ENCODE peak calls at places on chromosome 5, in four cellular contexts. A is SJSA1, N is neural progenitor cell, W is body of pancreas. C is an unnamed sample.

GRCh38 chr5:135069016-135069770 is 35.2 kb upstream of the PITX1 start:
- DNase-seq in A (no peak), N (peak), W (no peak), C (no peak)

GRCh38 chr5:140362875-140363630 is 3.1 kb downstream of the SLC4A9 start:
- DNase-seq in A (peak), N (peak), W (peak), C (peak)

GRCh38 chr5:87329114-87329513 is 61.4 kb downstream of the RASA1 start:
- DNase-seq in A (no peak), N (peak), W (no peak), C (no peak)

GRCh38 chr5:133817456-133817855 is 151.0 kb downstream of the C5orf15 start:
- DNase-seq in A (no peak), N (no peak), W (no peak), C (no peak)

GRCh38 chr5:74352256-74352655 is 288.3 kb downstream of the ENC1 start:
- DNase-seq in A (no peak), N (no peak), W (no peak), C (no peak)

GRCh38 chr5:55668356-55668755 is 43.8 kb downstream of the SLC38A9 start:
- DNase-seq in A (peak), N (no peak), W (no peak), C (no peak)

GRCh38 chr5:147098233-147098790 is 136.5 kb upstream of the STK32A start:
- DNase-seq in A (peak), N (peak), W (peak), C (no peak)

GRCh38 chr5:157761690-157762611 is 18.4 kb downstream of the LSM11 start:
- DNase-seq in A (no peak), N (peak), W (peak), C (no peak)

GRCh38 chr5:146548781-146549449 is 32.9 kb upstream of the GPR151 start:
- DNase-seq in A (no peak), N (no peak), W (no peak), C (no peak)

GRCh38 chr5:150503977-150504620 is 3.8 kb upstream of the NDST1 start:
- DNase-seq in A (no peak), N (no peak), W (peak), C (no peak)

GRCh38 chr5:140073296-140073695 is 30.2 kb upstream of the NRG2 start:
- DNase-seq in A (no peak), N (no peak), W (no peak), C (no peak)

GRCh38 chr5:137699291-137700281 is 36.3 kb downstream of the KLHL3 start:
- DNase-seq in A (no peak), N (no peak), W (no peak), C (no peak)

GRCh38 chr5:88877826-88878225 is 5.2 kb downstream of the MEF2C start:
- DNase-seq in A (no peak), N (no peak), W (no peak), C (no peak)

GRCh38 chr5:34876275-34876674 is 37.3 kb downstream of the TTC23L start:
- DNase-seq in A (no peak), N (no peak), W (no peak), C (no peak)

GRCh38 chr5:135705230-135705631 is 126.4 kb upstream of the CXCL14 start:
- DNase-seq in A (no peak), N (no peak), W (peak), C (no peak)

GRCh38 chr5:141742144-141742543 is 60.1 kb upstream of the ARAP3 start:
- DNase-seq in A (no peak), N (no peak), W (no peak), C (no peak)

DNA sequence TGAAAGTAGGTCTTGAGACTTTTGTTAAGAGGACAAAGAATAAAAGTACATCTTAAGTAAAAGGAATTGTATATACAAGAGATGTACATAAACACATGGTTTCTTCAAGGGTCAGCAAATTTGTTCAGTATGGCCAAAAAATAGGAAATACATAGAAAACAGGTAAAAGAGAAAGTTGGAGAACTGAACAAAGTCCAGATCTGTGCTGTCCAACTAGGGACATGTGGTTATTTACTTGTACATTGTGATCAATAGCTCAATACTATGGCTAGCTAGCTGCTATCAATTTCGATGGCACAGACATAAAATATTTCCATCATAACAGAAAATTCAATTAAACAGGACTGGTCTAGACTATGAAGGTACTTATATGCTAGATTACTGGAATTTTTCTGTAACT is 92.3 kb downstream of the RAPGEF6 start:
- DNase-seq in A (no peak), N (no peak), W (no peak), C (no peak)
- H3K27ac ChIP-seq in A (no peak), N (no peak), W (no peak), C (no peak)

GRCh38 chr5:132667761-132668705 is 5.8 kb upstream of the IL4 start:
- DNase-seq in A (peak), N (no peak), W (no peak), C (no peak)
- H3K27ac ChIP-seq in A (no peak), N (no peak), W (no peak), C (no peak)

GRCh38 chr5:16936150-16937022 is at the start of gene MYO10:
- DNase-seq in A (peak), N (peak), W (peak), C (peak)
- H3K27ac ChIP-seq in A (peak), N (no peak), W (peak), C (no peak)

GRCh38 chr5:131545856-131546255 is 89.2 kb downstream of the RAPGEF6 start:
- DNase-seq in A (no peak), N (no peak), W (no peak), C (no peak)

GRCh38 chr5:131541071-131541470 is 94.0 kb downstream of the RAPGEF6 start:
- DNase-seq in A (no peak), N (no peak), W (no peak), C (no peak)

GRCh38 chr5:131538177-131538593 is 96.8 kb downstream of the RAPGEF6 start:
- DNase-seq in A (no peak), N (no peak), W (no peak), C (no peak)

GRCh38 chr5:131539251-131539650 is 95.8 kb downstream of the RAPGEF6 start:
- DNase-seq in A (no peak), N (no peak), W (no peak), C (no peak)

DNA sequence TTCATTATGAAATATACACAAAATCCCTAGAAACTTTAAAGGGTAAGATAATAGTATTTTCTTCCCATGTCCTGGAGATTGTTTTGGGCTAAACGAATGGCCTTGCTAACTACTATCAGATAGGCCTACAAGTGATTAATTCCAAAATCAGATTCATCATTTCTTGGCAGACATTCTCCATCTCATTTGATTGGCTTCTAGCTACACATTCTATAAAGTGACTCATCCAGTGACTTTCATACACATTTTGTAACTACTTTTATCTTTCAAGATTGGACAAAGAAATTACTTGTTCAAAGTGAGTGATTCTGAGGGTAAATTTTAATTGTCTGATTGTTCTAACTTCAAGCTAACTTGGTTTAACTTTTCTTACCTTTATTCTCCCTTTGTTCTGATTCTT is 93.3 kb downstream of the RAPGEF6 start:
- DNase-seq in A (no peak), N (no peak), W (no peak), C (no peak)
- H3K27ac ChIP-seq in A (no peak), N (no peak), W (no peak), C (no peak)

DNA sequence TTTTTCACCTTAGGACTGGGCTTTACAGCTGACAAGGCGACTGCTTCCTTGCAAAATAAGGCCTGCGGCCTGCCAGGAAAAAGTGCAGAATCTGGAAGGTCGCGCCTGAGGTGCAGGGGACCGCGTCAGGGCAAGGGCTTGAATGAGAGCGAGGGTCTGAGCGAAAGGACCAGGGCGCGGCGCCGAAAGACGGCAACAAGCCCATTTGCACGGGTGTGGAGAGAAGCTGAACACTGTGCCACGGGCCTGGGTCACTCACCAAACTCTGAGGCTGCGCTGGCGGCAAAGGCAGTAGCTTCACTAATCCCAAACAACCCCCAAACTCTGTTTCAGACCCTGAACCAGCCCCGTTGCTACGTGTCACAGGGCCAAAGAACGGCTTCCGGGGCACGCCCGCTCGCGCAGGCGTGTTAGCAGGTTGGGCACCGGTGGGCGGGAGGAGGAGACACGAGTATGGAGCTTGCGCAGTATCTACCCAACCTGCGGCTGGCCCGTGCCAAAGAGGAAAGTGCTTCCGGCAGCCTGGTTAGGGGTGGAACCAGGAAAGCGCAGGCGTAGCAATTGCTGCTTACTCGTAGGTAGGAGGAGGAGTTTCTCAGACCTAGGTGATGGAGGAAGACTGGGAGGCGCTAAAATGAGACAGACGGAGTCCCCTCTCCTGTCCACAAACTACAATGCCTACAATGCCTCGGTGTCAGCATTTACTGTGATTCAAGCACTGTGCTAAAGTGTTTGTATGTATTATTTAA is at the start of the genes KCTD16 and YIPF5:
- DNase-seq in A (peak), N (peak), W (peak), C (peak)
- H3K27ac ChIP-seq in A (peak), N (peak), W (peak), C (peak)

DNA sequence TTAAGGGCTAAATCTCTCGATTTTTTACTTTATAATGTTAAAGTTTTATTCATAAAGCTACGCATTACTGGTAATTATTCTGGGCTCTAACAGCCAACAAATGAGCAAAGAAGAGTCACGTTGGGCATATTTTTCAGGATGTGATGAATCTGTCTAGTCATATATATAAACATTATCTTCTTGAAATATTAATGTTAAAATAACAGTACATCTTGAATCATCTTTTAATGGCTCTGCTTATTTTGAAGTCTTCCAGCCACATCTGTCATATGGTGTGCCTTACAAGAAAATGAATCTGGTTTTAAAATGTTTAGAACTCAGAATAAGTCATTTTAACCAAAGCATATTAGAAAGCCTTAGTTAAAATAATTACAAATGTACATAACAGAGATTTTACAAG is 96.9 kb downstream of the CWC27 start:
- DNase-seq in A (no peak), N (no peak), W (no peak), C (no peak)
- H3K27ac ChIP-seq in A (no peak), N (no peak), W (no peak), C (no peak)

C was measured in CD4-positive, alpha-beta T cell.